ENCODE peak calls at places on chromosomes 11 and 22, in ten cellular contexts. O is body of pancreas; L is K562; J is AG04449; Z is keratinocyte; C is right lobe of liver; V is T-helper 2 cell; X is CD8-positive, alpha-beta memory T cell; Y is Peyer's patch; E is activated T-helper 1 cell treated with Interleukin-2 at 50 U/mL for 16 hours. S is an unnamed sample.

GRCh38 chr11:65448418-65449196 is 26.0 kb downstream of the NEAT1 start:
- DNase-seq in O (peak; percentile 49), L (peak; percentile 73), J (no peak), Z (no peak), C (peak; percentile 31), V (no peak), X (no peak), Y (no peak), E (no peak), S (no peak)

GRCh38 chr11:28858076-28858475 is 749.9 kb downstream of the METTL15 start:
- DNase-seq in O (no peak), L (no peak), J (no peak), Z (no peak), C (no peak), V (no peak), X (no peak), Y (no peak), E (no peak), S (no peak)

GRCh38 chr22:39746600-39747262 is 146.8 kb downstream of the ENTHD1 start:
- DNase-seq in O (no peak), L (no peak), J (no peak), Z (no peak), C (no peak), V (no peak), X (no peak), Y (no peak), E (no peak), S (no peak)

GRCh38 chr11:96338910-96339703 is 3.9 kb downstream of the MAML2 start:
- DNase-seq in O (no peak), L (peak; percentile 17), J (no peak), Z (no peak), C (peak; percentile 31), V (no peak), X (peak; percentile 9), Y (no peak), E (no peak), S (peak; percentile 38)

GRCh38 chr22:32534252-32535215 is 59.9 kb downstream of the FBXO7 start:
- DNase-seq in O (peak; percentile 49), L (no peak), J (no peak), Z (no peak), C (no peak), V (no peak), X (no peak), Y (no peak), E (no peak), S (no peak)

GRCh38 chr11:1052133-1053011 is 15.9 kb upstream of the MUC6 start:
- DNase-seq in O (peak; percentile 10), L (no peak), J (no peak), Z (no peak), C (peak; percentile 16), V (peak; percentile 6), X (no peak), Y (peak; percentile 46), E (no peak), S (no peak)

GRCh38 chr11:36822829-36823228 is 224.8 kb upstream of the RAG2 start:
- DNase-seq in O (no peak), L (no peak), J (no peak), Z (no peak), C (no peak), V (no peak), X (no peak), Y (no peak), E (no peak), S (no peak)

GRCh38 chr22:44182591-44183588 is 2.2 kb downstream of the PARVG start:
- DNase-seq in O (no peak), L (no peak), J (no peak), Z (no peak), C (peak; percentile 68), V (no peak), X (peak; percentile 37), Y (no peak), E (peak; percentile 13), S (peak; percentile 49)

GRCh38 chr11:131537196-131537595 is 166.8 kb downstream of the NTM start:
- DNase-seq in O (no peak), L (no peak), J (no peak), Z (no peak), C (no peak), V (no peak), X (no peak), Y (no peak), E (no peak), S (no peak)

GRCh38 chr11:118251858-118252652 is at the start of gene MPZL3:
- DNase-seq in O (peak; percentile 97), L (peak; percentile 82), J (no peak), Z (peak; percentile 98), C (peak; percentile 79), V (peak; percentile 36), X (peak; percentile 81), Y (peak; percentile 88), E (peak; percentile 67), S (peak; percentile 85)

GRCh38 chr11:86576946-86577624 is 95.3 kb downstream of the ME3 start:
- DNase-seq in O (no peak), L (no peak), J (no peak), Z (no peak), C (no peak), V (no peak), X (no peak), Y (no peak), E (no peak), S (no peak)

GRCh38 chr22:23306438-23306921 is 126.2 kb downstream of the BCR start:
- DNase-seq in O (no peak), L (no peak), J (no peak), Z (no peak), C (no peak), V (no peak), X (no peak), Y (no peak), E (no peak), S (no peak)

GRCh38 chr11:68128682-68129327 is 7.6 kb upstream of the CHKA start:
- DNase-seq in O (peak; percentile 98), L (peak; percentile 55), J (no peak), Z (no peak), C (peak; percentile 86), V (no peak), X (no peak), Y (peak; percentile 86), E (no peak), S (no peak)

GRCh38 chr11:118152552-118153471 is at the start of gene SCN4B:
- DNase-seq in O (peak; percentile 71), L (peak; percentile 43), J (no peak), Z (no peak), C (peak; percentile 49), V (no peak), X (peak; percentile 5), Y (peak; percentile 68), E (no peak), S (no peak)

GRCh38 chr11:16261836-16262644 is 94.3 kb downstream of the SOX6 start:
- DNase-seq in O (no peak), L (no peak), J (no peak), Z (no peak), C (no peak), V (no peak), X (no peak), Y (no peak), E (no peak), S (no peak)

GRCh38 chr11:105821366-105821765 is 200.7 kb downstream of the MSANTD4 start:
- DNase-seq in O (no peak), L (no peak), J (no peak), Z (no peak), C (no peak), V (no peak), X (no peak), Y (no peak), E (no peak), S (no peak)

S was measured in effector memory CD8-positive, alpha-beta T cell.